ENCODE peak calls at places on chromosomes 4 and X, in seven cellular contexts. T, N, I, A, M, C and D are unnamed samples.
A peak's percentile ranks its signal among the peaks of the same experiment; 100 is the strongest.

GRCh38 chr4:98741952-98742351 is 83.5 kb upstream of the TSPAN5 start:
- DNase-seq in T (no peak), N (no peak), I (no peak), A (no peak), M (no peak), C (no peak), D (no peak)

GRCh38 chr4:7077371-7077770 is 9.5 kb upstream of the GRPEL1 start:
- DNase-seq in T (no peak), N (no peak), I (no peak), A (no peak), M (no peak), C (no peak), D (no peak)

GRCh38 chr4:126890383-126890782 is 742.4 kb upstream of the INTU start:
- DNase-seq in T (no peak), N (no peak), I (no peak), A (no peak), M (no peak), C (no peak), D (no peak)

GRCh38 chr4:150379454-150379853 is 202.5 kb upstream of the MAB21L2 start:
- DNase-seq in T (no peak), N (no peak), I (no peak), A (no peak), M (no peak), C (no peak), D (no peak)

GRCh38 chrX:118577041-118577440 is 81.4 kb downstream of the DOCK11 start:
- DNase-seq in T (no peak), N (no peak), I (peak; percentile 73), A (no peak), M (no peak), C (no peak), D (no peak)

GRCh38 chr4:36255575-36255974 is 11.3 kb upstream of the ARAP2 start:
- DNase-seq in T (no peak), N (no peak), I (no peak), A (no peak), M (no peak), C (no peak), D (no peak)

GRCh38 chr4:121421594-121421993 is 40.8 kb upstream of the QRFPR start:
- DNase-seq in T (no peak), N (no peak), I (no peak), A (no peak), M (no peak), C (no peak), D (no peak)

GRCh38 chrX:20046864-20047263 is 56.0 kb upstream of the BCLAF3 start:
- DNase-seq in T (no peak), N (no peak), I (no peak), A (no peak), M (no peak), C (peak; percentile 22), D (no peak)

GRCh38 chrX:65491620-65492019 is 43.0 kb downstream of the LAS1L start:
- DNase-seq in T (no peak), N (no peak), I (no peak), A (no peak), M (no peak), C (no peak), D (no peak)

GRCh38 chr4:529563-529962 is 30.6 kb downstream of the PIGG start:
- DNase-seq in T (no peak), N (no peak), I (no peak), A (no peak), M (no peak), C (no peak), D (no peak)

GRCh38 chrX:112851806-112852205 is 11.2 kb upstream of the AMOT start:
- DNase-seq in T (no peak), N (no peak), I (no peak), A (no peak), M (no peak), C (no peak), D (no peak)

GRCh38 chr4:184693056-184693455 is 40.8 kb downstream of the CENPU start:
- DNase-seq in T (no peak), N (no peak), I (no peak), A (no peak), M (no peak), C (no peak), D (peak; percentile 14)

GRCh38 chr4:177951026-177951425 is 508.8 kb upstream of the AGA start:
- DNase-seq in T (no peak), N (no peak), I (no peak), A (no peak), M (no peak), C (no peak), D (no peak)

GRCh38 chr4:109425405-109425804 is 8.2 kb upstream of the SEC24B start:
- DNase-seq in T (no peak), N (no peak), I (no peak), A (no peak), M (no peak), C (no peak), D (no peak)

GRCh38 chr4:183875251-183875825 is 29.8 kb upstream of the STOX2 start:
- DNase-seq in T (no peak), N (no peak), I (no peak), A (no peak), M (no peak), C (no peak), D (no peak)

GRCh38 chr4:184826315-184827266 is 823 bp upstream of the ACSL1 start:
- DNase-seq in T (no peak), N (no peak), I (no peak), A (no peak), M (no peak), C (no peak), D (no peak)

GRCh38 chr4:140252144-140252741 is 98.3 kb upstream of the MAML3 start:
- DNase-seq in T (peak; percentile 17), N (no peak), I (peak; percentile 69), A (no peak), M (no peak), C (no peak), D (no peak)

GRCh38 chrX:40108084-40108958 is 10.6 kb upstream of the BCOR start:
- DNase-seq in T (no peak), N (peak; percentile 71), I (peak; percentile 76), A (no peak), M (no peak), C (no peak), D (no peak)

GRCh38 chr4:28600958-28601357 is 1740.3 kb downstream of the STIM2 start:
- DNase-seq in T (no peak), N (no peak), I (no peak), A (no peak), M (no peak), C (no peak), D (no peak)

GRCh38 chr4:180640193-180640592 is 1603.0 kb upstream of the TENM3 start:
- DNase-seq in T (no peak), N (no peak), I (no peak), A (no peak), M (no peak), C (no peak), D (no peak)

GRCh38 chrX:43557792-43558191 is 98.3 kb upstream of the MAOA start:
- DNase-seq in T (peak; percentile 55), N (peak; percentile 58), I (no peak), A (no peak), M (no peak), C (peak; percentile 42), D (no peak)

DNA sequence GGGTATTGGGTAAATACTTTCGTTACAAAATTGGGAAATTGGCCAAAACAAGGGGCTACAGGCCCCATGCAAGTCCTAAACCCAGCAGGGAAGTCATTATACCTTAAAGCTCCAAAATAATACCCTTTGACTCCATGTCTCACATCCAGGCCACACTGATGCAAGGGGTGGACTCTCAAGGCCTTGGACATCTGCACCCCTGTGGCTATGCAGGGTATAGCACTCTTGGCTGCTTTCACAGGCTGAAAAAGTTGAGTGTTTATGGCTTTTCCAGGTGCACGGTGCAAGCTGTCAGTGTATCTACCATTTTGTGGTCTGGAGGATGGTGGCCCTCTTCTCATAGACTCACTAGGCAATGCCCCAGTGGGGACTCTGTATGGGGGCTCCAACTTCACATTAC is 326.5 kb downstream of the TEX13C start:
- DNase-seq in T (no peak), N (no peak), I (no peak), A (no peak), M (no peak), C (no peak), D (no peak)
- TF ChIP-seq CTCF in T (peak; percentile 53), N (no peak), I (no peak), A (no peak), M (no peak), C (no peak), D (no peak)

GRCh38 chr4:165343353-165344191 is 16.1 kb downstream of the MSMO1 start:
- DNase-seq in T (no peak), N (no peak), I (no peak), A (no peak), M (no peak), C (no peak), D (no peak)
- TF ChIP-seq CTCF in T (peak; percentile 43), N (no peak), I (peak; percentile 40), A (peak; percentile 24), M (no peak), C (no peak), D (peak; percentile 23)

GRCh38 chrX:42106556-42106955 is 183.2 kb upstream of the CASK start:
- DNase-seq in T (no peak), N (no peak), I (no peak), A (no peak), M (no peak), C (no peak), D (no peak)
- TF ChIP-seq CTCF in T (no peak), N (no peak), I (no peak), A (no peak), M (no peak), C (no peak), D (no peak)

GRCh38 chr4:107380190-107380589 is 339.8 kb downstream of the PAPSS1 start:
- DNase-seq in T (no peak), N (no peak), I (no peak), A (no peak), M (no peak), C (no peak), D (no peak)

GRCh38 chr4:107376293-107376692 is 340.2 kb upstream of the DKK2 start:
- DNase-seq in T (no peak), N (no peak), I (no peak), A (no peak), M (no peak), C (no peak), D (no peak)

GRCh38 chr4:107379054-107379869 is 340.8 kb downstream of the PAPSS1 start:
- DNase-seq in T (no peak), N (no peak), I (no peak), A (peak; percentile 52), M (no peak), C (no peak), D (peak; percentile 12)

DNA sequence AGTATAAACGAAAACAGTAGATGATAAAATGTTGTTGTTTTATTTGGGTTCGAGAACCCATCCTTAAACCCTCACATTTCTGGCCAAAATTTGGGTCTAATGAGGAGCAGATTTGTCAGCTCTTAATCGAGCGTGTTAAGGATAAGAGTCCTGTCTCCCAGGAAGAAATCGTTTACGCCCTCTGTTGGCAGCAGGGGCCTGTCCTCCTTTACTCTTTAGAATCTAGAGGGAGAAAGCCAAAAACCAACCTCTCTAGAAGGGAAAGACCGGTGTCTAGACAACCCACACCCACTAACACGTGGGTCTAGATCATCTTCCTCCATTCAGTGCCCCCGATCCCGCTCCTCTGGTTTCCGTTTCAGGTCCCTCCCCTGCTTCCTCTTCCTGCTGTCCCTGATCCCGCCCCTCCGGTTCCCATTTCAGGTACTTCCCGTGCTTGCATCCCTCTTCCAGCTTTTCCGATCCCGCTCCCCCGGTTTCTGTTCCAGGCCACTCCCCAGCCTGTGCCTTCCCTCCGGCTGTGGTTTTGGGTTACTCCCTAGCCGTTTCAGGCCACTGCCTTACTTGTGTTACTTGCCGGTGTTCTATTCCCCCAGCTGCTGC is 339.1 kb downstream of the PAPSS1 start:
- DNase-seq in T (no peak), N (no peak), I (no peak), A (no peak), M (no peak), C (no peak), D (no peak)
- TF ChIP-seq CTCF in T (no peak), N (no peak), I (no peak), A (peak; percentile 27), M (no peak), C (no peak), D (no peak)

GRCh38 chrX:12115377-12115776 is 22.9 kb upstream of the FRMPD4 start:
- DNase-seq in T (peak; percentile 3), N (peak; percentile 54), I (no peak), A (no peak), M (no peak), C (no peak), D (no peak)
- TF ChIP-seq CTCF in T (peak; percentile 50), N (peak; percentile 26), I (no peak), A (no peak), M (no peak), C (no peak), D (no peak)